ENCODE peak calls at places on chromosomes 5 and 9, in five cellular contexts. One of them, this sample, is unnamed.

GRCh38 chr9:108813951-108814601 is 41.7 kb downstream of the ACTL7B start:
- DNase-seq in Panc1: peak
- DNase-seq in GM23338: peak
- DNase-seq in ELR: peak
- DNase-seq in tibial artery: no peak
- DNase-seq in this sample: no peak

GRCh38 chr5:145157841-145158240 is 677.3 kb downstream of the PRELID2 start:
- DNase-seq in Panc1: no peak
- DNase-seq in GM23338: no peak
- DNase-seq in ELR: no peak
- DNase-seq in tibial artery: no peak
- DNase-seq in this sample: no peak

GRCh38 chr5:157384971-157385709 is 74.9 kb upstream of the NIPAL4 start:
- DNase-seq in Panc1: no peak
- DNase-seq in GM23338: peak
- DNase-seq in ELR: peak
- DNase-seq in tibial artery: peak
- DNase-seq in this sample: no peak

GRCh38 chr9:109926321-109926959 is 146.4 kb downstream of the PALM2AKAP2 start:
- DNase-seq in Panc1: no peak
- DNase-seq in GM23338: no peak
- DNase-seq in ELR: no peak
- DNase-seq in tibial artery: peak
- DNase-seq in this sample: no peak

GRCh38 chr5:21097661-21098060 is 1109.7 kb upstream of the CDH18 start:
- DNase-seq in Panc1: no peak
- DNase-seq in GM23338: no peak
- DNase-seq in ELR: no peak
- DNase-seq in tibial artery: no peak
- DNase-seq in this sample: no peak

GRCh38 chr5:168295574-168296201 is 4.2 kb downstream of the WWC1 start:
- DNase-seq in Panc1: no peak
- DNase-seq in GM23338: peak
- DNase-seq in ELR: peak
- DNase-seq in tibial artery: no peak
- DNase-seq in this sample: no peak

GRCh38 chr9:79581794-79582193 is 10.0 kb downstream of the TLE4 start:
- DNase-seq in Panc1: no peak
- DNase-seq in GM23338: no peak
- DNase-seq in ELR: peak
- DNase-seq in tibial artery: no peak
- DNase-seq in this sample: no peak

GRCh38 chr5:10591946-10592345 is 28.1 kb downstream of the ANKRD33B start:
- DNase-seq in Panc1: no peak
- DNase-seq in GM23338: no peak
- DNase-seq in ELR: peak
- DNase-seq in tibial artery: no peak
- DNase-seq in this sample: no peak

GRCh38 chr9:128718475-128718874 is 5.5 kb downstream of the ZDHHC12 start:
- DNase-seq in Panc1: no peak
- DNase-seq in GM23338: no peak
- DNase-seq in ELR: no peak
- DNase-seq in tibial artery: no peak
- DNase-seq in this sample: no peak

GRCh38 chr9:111598730-111599091 is 736 bp downstream of the PTGR1 start:
- DNase-seq in Panc1: no peak
- DNase-seq in GM23338: no peak
- DNase-seq in ELR: peak
- DNase-seq in tibial artery: peak
- DNase-seq in this sample: no peak

GRCh38 chr5:109740329-109740728 is 50.6 kb downstream of the MAN2A1 start:
- DNase-seq in Panc1: no peak
- DNase-seq in GM23338: peak
- DNase-seq in ELR: peak
- DNase-seq in tibial artery: no peak
- DNase-seq in this sample: no peak

GRCh38 chr9:22157271-22157670 is 148.2 kb upstream of the CDKN2B start:
- DNase-seq in Panc1: no peak
- DNase-seq in GM23338: no peak
- DNase-seq in ELR: no peak
- DNase-seq in tibial artery: no peak
- DNase-seq in this sample: no peak

GRCh38 chr9:129910628-129911567 is 75.6 kb downstream of the USP20 start:
- DNase-seq in Panc1: peak
- DNase-seq in GM23338: no peak
- DNase-seq in ELR: peak
- DNase-seq in tibial artery: peak
- DNase-seq in this sample: peak

GRCh38 chr9:124487491-124488182 is 19.6 kb downstream of the NR5A1 start:
- DNase-seq in Panc1: no peak
- DNase-seq in GM23338: peak
- DNase-seq in ELR: no peak
- DNase-seq in tibial artery: no peak
- DNase-seq in this sample: no peak